ENCODE peak calls at places on chromosomes 16 and 17, in seven cellular contexts. W, E, B, N, V, A and X are unnamed samples.

GRCh38 chr16:30903596-30903995 is 7.2 kb downstream of the CTF1 start:
- DNase-seq in V (no peak), A (no peak), N (no peak), B (no peak), W (peak), E (no peak), X (no peak)

GRCh38 chr17:3542410-3543088 is 15.1 kb downstream of the TRPV3 start:
- DNase-seq in N (no peak), A (no peak), B (no peak), W (no peak), E (no peak), V (no peak), X (no peak)

GRCh38 chr16:19560078-19560477 is 4.6 kb downstream of the VPS35L start:
- DNase-seq in N (no peak), E (no peak), V (no peak), A (no peak), W (no peak), B (no peak), X (no peak)

GRCh38 chr17:21043296-21044232 is 753 bp upstream of the USP22 start:
- DNase-seq in B (peak), E (peak), N (peak), V (peak), A (peak), W (peak), X (peak)

GRCh38 chr17:4542003-4542725 is 13.0 kb downstream of the MYBBP1A start:
- DNase-seq in N (no peak), B (no peak), A (peak), E (no peak), V (no peak), W (no peak), X (no peak)

GRCh38 chr17:81549826-81550225 is 2.3 kb downstream of the FAAP100 start:
- DNase-seq in V (no peak), A (peak), W (no peak), B (no peak), E (no peak), N (no peak), X (no peak)

GRCh38 chr16:2535644-2536021 is 2.2 kb upstream of the PDPK1 start:
- DNase-seq in E (no peak), B (no peak), A (peak), V (peak), N (peak), W (peak), X (no peak)

GRCh38 chr16:56310685-56311084 is 114.7 kb downstream of the AMFR start:
- DNase-seq in N (no peak), B (no peak), E (no peak), V (no peak), A (no peak), W (no peak), X (no peak)

GRCh38 chr16:8641671-8642070 is 20.2 kb downstream of the METTL22 start:
- DNase-seq in A (no peak), N (no peak), W (no peak), E (no peak), B (no peak), V (no peak), X (no peak)

GRCh38 chr17:13776027-13776551 is 174.4 kb upstream of the HS3ST3A1 start:
- DNase-seq in E (no peak), V (no peak), W (peak), N (no peak), B (no peak), A (no peak), X (no peak)

GRCh38 chr17:57674894-57675293 is 70.2 kb downstream of the CCDC182 start:
- DNase-seq in V (no peak), B (no peak), E (no peak), W (no peak), N (no peak), A (no peak), X (no peak)

GRCh38 chr17:61452301-61453290 is at the start of gene TBX4:
- DNase-seq in V (no peak), W (no peak), B (no peak), A (no peak), E (no peak), N (no peak), X (no peak)

GRCh38 chr17:70172921-70173320 is 3.6 kb downstream of the KCNJ2 start:
- DNase-seq in V (no peak), E (no peak), W (no peak), N (peak), A (no peak), B (no peak), X (no peak)